ENCODE peak calls at places on chromosomes 11 and 22, in five cellular contexts. Z, O, X, V and N are unnamed samples.

GRCh38 chr11:85844439-85845051 is 10.6 kb upstream of the CCDC83 start:
- DNase-seq in Z (peak; percentile 80), V (peak; percentile 77), X (no peak), O (no peak), N (no peak)

GRCh38 chr22:39392341-39392948 is 7.1 kb upstream of the TAB1 start:
- DNase-seq in X (no peak), Z (no peak), O (no peak), V (no peak), N (no peak)

GRCh38 chr11:73157141-73158010 is 15.3 kb upstream of the FCHSD2 start:
- DNase-seq in O (no peak), Z (peak; percentile 81), X (no peak), V (no peak), N (no peak)

GRCh38 chr22:38097557-38098409 is 12.7 kb downstream of the BAIAP2L2 start:
- DNase-seq in X (peak; percentile 86), O (peak; percentile 12), V (peak; percentile 15), Z (peak; percentile 12), N (peak; percentile 73)

GRCh38 chr11:61139391-61139790 is 21.8 kb downstream of the VPS37C start:
- DNase-seq in Z (no peak), V (no peak), X (no peak), O (no peak), N (no peak)

GRCh38 chr22:46278656-46279645 is 11.1 kb downstream of the TTC38 start:
- DNase-seq in X (no peak), V (no peak), O (no peak), Z (no peak), N (no peak)

GRCh38 chr11:6245536-6245935 is 6.6 kb downstream of the CNGA4 start:
- DNase-seq in V (no peak), Z (no peak), X (no peak), O (no peak), N (no peak)

GRCh38 chr22:42114721-42115120 is 15.9 kb downstream of the CYP2D6 start:
- DNase-seq in X (peak; percentile 82), V (peak; percentile 26), Z (peak; percentile 6), O (peak; percentile 41), N (no peak)

GRCh38 chr11:64340671-64341335 is 799 bp downstream of the CCDC88B start:
- DNase-seq in O (peak; percentile 28), Z (no peak), X (peak; percentile 83), V (no peak), N (peak; percentile 62)

GRCh38 chr11:72760543-72761400 is 8.6 kb upstream of the ARAP1 start:
- DNase-seq in V (no peak), O (no peak), X (no peak), Z (peak; percentile 84), N (no peak)

GRCh38 chr22:38843201-38843715 is 570 bp downstream of the NPTXR start:
- DNase-seq in X (peak; percentile 89), V (no peak), Z (peak; percentile 81), O (peak; percentile 64), N (peak; percentile 56)

GRCh38 chr11:1503708-1504104 is 17.1 kb upstream of the MOB2 start:
- DNase-seq in O (no peak), X (no peak), V (no peak), Z (no peak), N (no peak)

GRCh38 chr22:27925331-27925730 is 6.3 kb upstream of the PITPNB start:
- DNase-seq in X (no peak), O (no peak), V (no peak), Z (no peak), N (no peak)

GRCh38 chr11:77069969-77070582 is 3.3 kb downstream of the CAPN5 start:
- DNase-seq in V (no peak), X (no peak), O (no peak), Z (no peak), N (no peak)

GRCh38 chr11:84524422-84525051 is 1102.6 kb downstream of the DLG2 start:
- DNase-seq in V (no peak), O (no peak), Z (peak; percentile 25), X (peak; percentile 44), N (no peak)

GRCh38 chr11:76629853-76630599 is 40.5 kb downstream of the LRRC32 start:
- DNase-seq in O (peak; percentile 96), X (no peak), V (no peak), Z (peak; percentile 18), N (no peak)

GRCh38 chr11:1699771-1700170 is 2.8 kb downstream of the KRTAP5-6 start:
- DNase-seq in Z (no peak), X (no peak), O (no peak), V (no peak), N (no peak)

GRCh38 chr11:95154514-95154913 is 64.9 kb downstream of the ENDOD1 start:
- DNase-seq in Z (peak; percentile 19), V (peak; percentile 41), X (peak; percentile 80), O (peak; percentile 36), N (peak; percentile 49)

GRCh38 chr11:82046778-82047177 is 686.9 kb downstream of the FAM181B start:
- DNase-seq in Z (peak; percentile 3), X (no peak), V (no peak), O (no peak), N (no peak)

GRCh38 chr22:20435436-20436308 is 2.0 kb downstream of the SCARF2 start:
- DNase-seq in V (no peak), X (no peak), Z (no peak), O (no peak), N (no peak)

GRCh38 chr11:130478204-130478701 is 29.8 kb downstream of the ADAMTS15 start:
- DNase-seq in O (peak; percentile 52), X (peak; percentile 16), V (no peak), Z (peak; percentile 95), N (no peak)

GRCh38 chr11:77151804-77152513 is 23.9 kb downstream of the MYO7A start:
- DNase-seq in Z (peak; percentile 32), V (no peak), O (no peak), X (no peak), N (no peak)

GRCh38 chr11:68946416-68947090 is 34.2 kb downstream of the MRGPRD start:
- DNase-seq in O (peak; percentile 53), V (no peak), X (no peak), Z (peak; percentile 89), N (no peak)

GRCh38 chr11:57680552-57680874 is 12.6 kb downstream of the ZDHHC5 start:
- DNase-seq in X (no peak), V (no peak), Z (peak; percentile 22), O (peak; percentile 16), N (no peak)

GRCh38 chr22:50016308-50016987 is 3.9 kb upstream of the IL17REL start:
- DNase-seq in V (no peak), O (no peak), Z (no peak), X (peak; percentile 2), N (no peak)

GRCh38 chr22:50016988-50017700 is 4.6 kb upstream of the IL17REL start:
- DNase-seq in X (peak; percentile 1), V (no peak), O (no peak), Z (no peak), N (no peak)

GRCh38 chr22:50014053-50014501 is 1.5 kb upstream of the IL17REL start:
- DNase-seq in O (no peak), Z (no peak), X (no peak), V (no peak), N (no peak)

GRCh38 chr22:50015451-50016307 is 3.1 kb upstream of the IL17REL start:
- DNase-seq in Z (no peak), X (peak; percentile 0), V (no peak), O (no peak), N (no peak)

GRCh38 chr22:50014655-50015401 is 2.3 kb upstream of the IL17REL start:
- DNase-seq in V (no peak), Z (no peak), X (peak; percentile 51), O (no peak), N (no peak)
- H3K4me3 ChIP-seq in V (no peak overlapping the region), Z (no peak overlapping the region), X (peak overlapping the region; percentile 43), O (no peak overlapping the region), N (no peak overlapping the region)

GRCh38 chr11:350723-351255 is 18.5 kb upstream of the B4GALNT4 start:
- DNase-seq in V (no peak), Z (no peak), O (no peak), X (no peak), N (no peak)
- H2AFZ ChIP-seq in V (no peak overlapping the region), Z (no peak overlapping the region), O (no peak overlapping the region), X (peak overlapping the region; percentile 64), N (peak overlapping the region; percentile 66)

GRCh38 chr11:67056267-67056639 is 394 bp upstream of the RHOD start:
- DNase-seq in O (no peak), Z (no peak), X (no peak), V (no peak), N (no peak)

GRCh38 chr11:67058506-67058905 is 1.9 kb downstream of the RHOD start:
- DNase-seq in X (no peak), O (no peak), Z (no peak), V (no peak), N (no peak)

GRCh38 chr11:67057410-67057757 is 737 bp downstream of the RHOD start:
- DNase-seq in X (no peak), O (no peak), V (no peak), Z (no peak), N (no peak)

GRCh38 chr11:67055812-67056211 is 835 bp upstream of the RHOD start:
- DNase-seq in Z (peak; percentile 15), V (no peak), O (no peak), X (peak; percentile 22), N (no peak)

GRCh38 chr11:67056640-67057409 is at the start of gene RHOD:
- DNase-seq in X (peak; percentile 82), V (no peak), Z (no peak), O (peak; percentile 21), N (peak; percentile 39)
- H3K4me3 ChIP-seq in X (peak within 1 kb of the TSS; percentile 56), V (peak within 1 kb of the TSS; percentile 81), Z (peak within 1 kb of the TSS; percentile 54), O (no peak within 1 kb of the TSS), N (peak within 1 kb of the TSS; percentile 79)

DNA sequence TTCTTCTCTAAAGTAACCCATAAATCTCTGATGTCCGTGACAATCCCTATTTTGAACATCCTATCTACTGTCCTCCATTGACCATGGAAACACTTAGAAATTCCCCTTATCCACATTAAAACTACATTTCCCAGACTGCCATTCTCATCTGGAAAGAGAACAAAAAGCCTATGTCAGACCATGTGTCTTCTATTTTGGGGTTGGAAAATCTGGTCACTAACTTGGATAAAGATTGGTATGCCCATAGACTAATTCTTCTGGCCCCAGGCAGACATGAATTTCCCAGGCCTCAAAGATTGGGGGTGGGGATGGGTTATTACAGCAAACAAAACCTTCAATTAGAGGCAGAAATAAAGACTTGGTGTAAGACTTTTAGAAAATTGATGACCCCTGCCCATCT is 30.9 kb upstream of the CREB3L1 start:
- DNase-seq in V (no peak), Z (peak; percentile 47), O (no peak), X (no peak), N (no peak)
- H2AFZ ChIP-seq in V (no peak overlapping the region), Z (no peak overlapping the region), O (no peak overlapping the region), X (no peak overlapping the region), N (no peak overlapping the region)

GRCh38 chr11:116193321-116194114 is 579.3 kb downstream of the BUD13 start:
- DNase-seq in V (no peak), O (peak; percentile 23), Z (peak; percentile 62), X (peak; percentile 79), N (peak; percentile 51)
- H3K4me3 ChIP-seq in V (no peak overlapping the region), O (no peak overlapping the region), Z (peak overlapping the region; percentile 50), X (peak overlapping the region; percentile 46), N (peak overlapping the region; percentile 77)